ENCODE peak calls at places on chromosomes 5 and 9, in five cellular contexts. O is stimulated activated CD8-positive, alpha-beta memory T cell treated with anti-CD3 and anti-CD28 coated beads, Interleukin-15, amount 100 ng/mL, for 24 hours; L is C1 segment of cervical spinal cord; C is activated CD8-positive, alpha-beta memory T cell treated with anti-CD3 and anti-CD28 coated beads, Interleukin-2, amount 50 U/mL, for 4 hours; V is Panc1. G is an unnamed sample.
A peak's percentile ranks its signal among the peaks of the same experiment; 100 is the strongest.

GRCh38 chr5:115758356-115758755 is 58.1 kb downstream of the CDO1 start:
- DNase-seq in L (no peak), O (no peak), C (no peak), V (no peak), G (peak; percentile 67)

GRCh38 chr5:143064207-143064606 is 294.0 kb downstream of the ARHGAP26 start:
- DNase-seq in C (no peak), O (no peak), L (no peak), V (no peak), G (no peak)

GRCh38 chr9:114366334-114367128 is 21.3 kb downstream of the AKNA start:
- DNase-seq in V (no peak), O (no peak), L (no peak), C (no peak), G (peak; percentile 85)

GRCh38 chr9:92592946-92593860 is 57.4 kb upstream of the ECM2 start:
- DNase-seq in C (no peak), L (no peak), V (no peak), O (no peak), G (no peak)

GRCh38 chr9:128383791-128384190 is 12.6 kb downstream of the URM1 start:
- DNase-seq in V (no peak), O (no peak), C (no peak), L (peak; percentile 62), G (no peak)

GRCh38 chr5:134092875-134093274 is 21.6 kb upstream of the TCF7 start:
- DNase-seq in C (no peak), O (no peak), L (no peak), V (no peak), G (peak; percentile 23)

GRCh38 chr5:180207593-180207992 is 1.4 kb downstream of the RASGEF1C start:
- DNase-seq in C (no peak), L (no peak), V (no peak), O (no peak), G (no peak)

GRCh38 chr5:96595300-96596090 is 66.7 kb upstream of the CAST start:
- DNase-seq in V (no peak), C (no peak), O (no peak), L (no peak), G (no peak)